ENCODE peak calls at places on chromosomes 3 and 15, in seven cellular contexts. Z is T-helper 1 cell, N is Peyer's patch, O is GM19239, F is aorta, K is upper lobe of right lung, X is neuronal stem cell. P is an unnamed sample.

GRCh38 chr3:13282528-13282985 is 137.6 kb downstream of the NUP210 start:
- DNase-seq in Z (no peak), N (no peak), O (peak), F (no peak), K (no peak), X (no peak), P (no peak)

GRCh38 chr3:150020527-150020926 is 49.8 kb upstream of the PFN2 start:
- DNase-seq in Z (no peak), N (no peak), O (no peak), F (no peak), K (no peak), X (no peak), P (no peak)

GRCh38 chr15:73691398-73691797 is 7.2 kb downstream of the CD276 start:
- DNase-seq in Z (no peak), N (peak), O (no peak), F (peak), K (peak), X (no peak), P (no peak)

GRCh38 chr3:184737641-184738518 is 26.0 kb upstream of the MAGEF1 start:
- DNase-seq in Z (no peak), N (peak), O (no peak), F (no peak), K (no peak), X (no peak), P (peak)

GRCh38 chr3:175146258-175146657 is 287.1 kb downstream of the NAALADL2 start:
- DNase-seq in Z (no peak), N (no peak), O (no peak), F (no peak), K (no peak), X (no peak), P (no peak)

GRCh38 chr15:76185716-76186115 is 125.6 kb downstream of the ETFA start:
- DNase-seq in Z (no peak), N (no peak), O (peak), F (no peak), K (no peak), X (peak), P (no peak)

GRCh38 chr15:61840090-61840489 is 220.2 kb downstream of the VPS13C start:
- DNase-seq in Z (no peak), N (no peak), O (no peak), F (no peak), K (no peak), X (no peak), P (no peak)

GRCh38 chr3:196168808-196169391 is 42.3 kb downstream of the ZDHHC19 start:
- DNase-seq in Z (no peak), N (peak), O (no peak), F (no peak), K (no peak), X (no peak), P (no peak)

GRCh38 chr3:172279191-172279640 is 169.0 kb downstream of the GHSR start:
- DNase-seq in Z (no peak), N (no peak), O (no peak), F (no peak), K (no peak), X (no peak), P (no peak)

GRCh38 chr15:37134699-37135131 is 34.4 kb upstream of the MEIS2 start:
- DNase-seq in Z (no peak), N (no peak), O (no peak), F (no peak), K (no peak), X (no peak), P (no peak)

GRCh38 chr15:50463423-50464358 is 39.5 kb downstream of the USP8 start:
- DNase-seq in Z (no peak), N (no peak), O (no peak), F (no peak), K (no peak), X (no peak), P (no peak)

GRCh38 chr15:47431501-47431900 is 285.8 kb upstream of the SEMA6D start:
- DNase-seq in Z (no peak), N (no peak), O (no peak), F (no peak), K (no peak), X (no peak), P (no peak)

GRCh38 chr3:16606398-16606797 is 1.2 kb upstream of the DAZL start:
- DNase-seq in Z (no peak), N (no peak), O (no peak), F (no peak), K (no peak), X (no peak), P (no peak)

GRCh38 chr15:77039817-77040216 is 31.1 kb downstream of the TSPAN3 start:
- DNase-seq in Z (no peak), N (no peak), O (no peak), F (no peak), K (peak), X (no peak), P (no peak)

GRCh38 chr15:27485265-27485664 is 514.3 kb downstream of the GABRG3 start:
- DNase-seq in Z (no peak), N (no peak), O (no peak), F (no peak), K (no peak), X (no peak), P (no peak)

GRCh38 chr3:14042680-14043079 is 82.0 kb downstream of the CHCHD4 start:
- DNase-seq in Z (no peak), N (no peak), O (no peak), F (no peak), K (no peak), X (no peak), P (no peak)

GRCh38 chr15:90609254-90610185 is 79.8 kb downstream of the CRTC3 start:
- DNase-seq in Z (no peak), N (no peak), O (no peak), F (no peak), K (no peak), X (no peak), P (no peak)

GRCh38 chr3:188594137-188594536 is 440.2 kb downstream of the LPP start:
- DNase-seq in Z (no peak), N (no peak), O (no peak), F (no peak), K (no peak), X (no peak), P (no peak)

GRCh38 chr3:53694051-53694450 is 152.2 kb downstream of the CHDH start:
- DNase-seq in Z (no peak), N (no peak), O (no peak), F (no peak), K (no peak), X (no peak), P (peak)

GRCh38 chr3:132211896-132212295 is 105.3 kb upstream of the ACP3 start:
- DNase-seq in Z (no peak), N (no peak), O (no peak), F (no peak), K (no peak), X (no peak), P (no peak)

GRCh38 chr15:70559840-70560239 is 203.5 kb downstream of the UACA start:
- DNase-seq in Z (no peak), N (no peak), O (no peak), F (no peak), K (no peak), X (no peak), P (peak)

GRCh38 chr3:60931452-60931851 is 319.8 kb downstream of the FHIT start:
- DNase-seq in Z (no peak), N (no peak), O (no peak), F (no peak), K (no peak), X (no peak), P (no peak)

GRCh38 chr3:189602471-189602870 is 28.7 kb upstream of the TP63 start:
- DNase-seq in Z (no peak), N (no peak), O (no peak), F (no peak), K (no peak), X (no peak), P (no peak)

GRCh38 chr15:38398134-38398533 is 55.8 kb upstream of the FAM98B start:
- DNase-seq in Z (no peak), N (peak), O (no peak), F (peak), K (no peak), X (no peak), P (no peak)

GRCh38 chr3:182252802-182253201 is 540.5 kb upstream of the ATP11B start:
- DNase-seq in Z (no peak), N (no peak), O (no peak), F (no peak), K (no peak), X (no peak), P (no peak)

GRCh38 chr3:170278632-170279031 is 56.4 kb downstream of the PRKCI start:
- DNase-seq in Z (no peak), N (no peak), O (no peak), F (no peak), K (no peak), X (no peak), P (no peak)

GRCh38 chr3:48738926-48739616 is 22.1 kb upstream of the IP6K2 start:
- DNase-seq in Z (no peak), N (peak), O (no peak), F (no peak), K (no peak), X (no peak), P (no peak)

GRCh38 chr3:35677797-35678196 is 38.5 kb downstream of the ARPP21 start:
- DNase-seq in Z (no peak), N (no peak), O (no peak), F (no peak), K (no peak), X (no peak), P (no peak)

GRCh38 chr3:71227344-71227743 is 356.2 kb downstream of the FOXP1 start:
- DNase-seq in Z (no peak), N (no peak), O (no peak), F (no peak), K (no peak), X (no peak), P (no peak)

GRCh38 chr15:69253156-69253555 is 45.6 kb upstream of the PAQR5 start:
- DNase-seq in Z (no peak), N (no peak), O (no peak), F (peak), K (no peak), X (peak), P (no peak)

GRCh38 chr3:64355473-64355872 is 130.2 kb upstream of the PRICKLE2 start:
- DNase-seq in Z (no peak), N (peak), O (no peak), F (no peak), K (no peak), X (no peak), P (peak)

GRCh38 chr15:70789213-70789612 is 25.9 kb upstream of the UACA start:
- DNase-seq in Z (no peak), N (peak), O (no peak), F (no peak), K (no peak), X (no peak), P (no peak)

GRCh38 chr3:65875395-65876027 is 163.2 kb downstream of the MAGI1 start:
- DNase-seq in Z (no peak), N (no peak), O (no peak), F (no peak), K (no peak), X (no peak), P (no peak)

GRCh38 chr3:17742837-17743659 is 617 bp upstream of the TBC1D5 start:
- DNase-seq in Z (no peak), N (no peak), O (no peak), F (no peak), K (no peak), X (no peak), P (no peak)

GRCh38 chr3:111768571-111769100 is 90.4 kb upstream of the PHLDB2 start:
- DNase-seq in Z (no peak), N (no peak), O (no peak), F (no peak), K (no peak), X (no peak), P (no peak)

GRCh38 chr3:171266034-171266805 is 194.0 kb downstream of the TNIK start:
- DNase-seq in Z (no peak), N (no peak), O (no peak), F (no peak), K (no peak), X (no peak), P (no peak)

GRCh38 chr3:186886202-186886820 is 43.8 kb downstream of the ADIPOQ start:
- DNase-seq in Z (no peak), N (no peak), O (no peak), F (no peak), K (no peak), X (no peak), P (no peak)

GRCh38 chr3:188446014-188446413 is 292.1 kb downstream of the LPP start:
- DNase-seq in Z (no peak), N (no peak), O (no peak), F (no peak), K (no peak), X (no peak), P (no peak)

GRCh38 chr3:193783166-193783896 is 190.3 kb downstream of the OPA1 start:
- DNase-seq in Z (no peak), N (no peak), O (no peak), F (no peak), K (no peak), X (no peak), P (no peak)

GRCh38 chr15:48153526-48153925 is 24.6 kb downstream of the MYEF2 start:
- DNase-seq in Z (no peak), N (no peak), O (no peak), F (no peak), K (no peak), X (no peak), P (no peak)

P was measured in ureter.